ENCODE peak calls at places on chromosomes 5 and 9, in six cellular contexts. P is heart right ventricle; N is lower lobe of right lung; K is CD8-positive, alpha-beta T cell; I is hepatocyte; Y is GM23338. E is an unnamed sample. For H3K4me1, the result is how much of the 10 kb centered on the place peaks cover.

GRCh38 chr9:14180077-14180941 is 133.6 kb downstream of the NFIB start:
- DNase-seq in N (no peak), I (no peak), Y (no peak), K (no peak), P (peak), E (peak)

GRCh38 chr5:94640176-94640575 is 21.7 kb downstream of the SLF1 start:
- DNase-seq in Y (no peak), I (no peak), P (no peak), N (no peak), K (no peak), E (no peak)

GRCh38 chr5:51159606-51160005 is 223.6 kb upstream of the ISL1 start:
- DNase-seq in N (peak), P (no peak), Y (no peak), I (no peak), K (no peak), E (no peak)

GRCh38 chr5:58411372-58411771 is 48.5 kb downstream of the PLK2 start:
- DNase-seq in N (no peak), I (no peak), Y (no peak), P (no peak), K (no peak), E (no peak)

GRCh38 chr5:39599721-39600431 is 175.1 kb upstream of the DAB2 start:
- DNase-seq in N (no peak), Y (peak), K (no peak), I (peak), P (no peak), E (no peak)

GRCh38 chr9:108047264-108047663 is 557.7 kb upstream of the KLF4 start:
- DNase-seq in I (no peak), N (no peak), Y (no peak), P (no peak), K (no peak), E (no peak)

GRCh38 chr9:123364241-123364824 is 8.3 kb downstream of the CRB2 start:
- DNase-seq in Y (no peak), I (peak), K (no peak), N (no peak), P (no peak), E (no peak)

GRCh38 chr5:84028093-84028492 is 307.4 kb upstream of the HAPLN1 start:
- DNase-seq in I (no peak), N (no peak), Y (no peak), P (no peak), K (no peak), E (no peak)

GRCh38 chr9:36170531-36170930 is 1.3 kb downstream of the CCIN start:
- DNase-seq in Y (no peak), K (no peak), N (no peak), P (no peak), I (no peak), E (no peak)

GRCh38 chr9:137761032-137761431 is 116.5 kb upstream of the CACNA1B start:
- DNase-seq in I (no peak), K (no peak), Y (no peak), N (no peak), P (no peak), E (no peak)

GRCh38 chr5:32027717-32028321 is 146.3 kb downstream of the GOLPH3 start:
- DNase-seq in K (no peak), N (no peak), Y (peak), P (no peak), I (peak), E (peak)

GRCh38 chr9:130266236-130267098 is 907 bp downstream of the HMCN2 start:
- DNase-seq in Y (peak), N (no peak), K (no peak), P (no peak), I (no peak), E (no peak)

GRCh38 chr5:92917044-92917443 is 664.0 kb downstream of the NR2F1-AS1 start:
- DNase-seq in N (no peak), K (no peak), Y (no peak), I (no peak), P (no peak), E (no peak)

GRCh38 chr5:89276566-89277305 is 393.8 kb upstream of the MEF2C start:
- DNase-seq in P (no peak), Y (no peak), N (no peak), I (no peak), K (no peak), E (no peak)

GRCh38 chr5:60633336-60633735 is 66.6 kb downstream of the DEPDC1B start:
- DNase-seq in K (no peak), Y (no peak), P (no peak), I (peak), N (no peak), E (no peak)

GRCh38 chr5:95908799-95909198 is 52.9 kb downstream of the ELL2 start:
- DNase-seq in I (no peak), N (no peak), Y (no peak), K (no peak), P (no peak), E (no peak)

GRCh38 chr9:115945009-115945431 is 208.6 kb upstream of the PAPPA start:
- DNase-seq in I (peak), Y (no peak), N (peak), K (no peak), P (peak), E (no peak)

GRCh38 chr9:35415769-35416427 is 74.0 kb upstream of the RUSC2 start:
- DNase-seq in K (no peak), Y (peak), I (no peak), P (no peak), N (no peak), E (no peak)

GRCh38 chr9:34454571-34455065 is 3.8 kb downstream of the FAM219A start:
- DNase-seq in P (peak), I (no peak), K (no peak), Y (peak), N (no peak), E (no peak)

GRCh38 chr5:149129181-149129580 is 12.1 kb upstream of the ABLIM3 start:
- DNase-seq in K (no peak), Y (no peak), P (no peak), N (no peak), I (no peak), E (no peak)

GRCh38 chr9:105413486-105414068 is 34.3 kb upstream of the FSD1L start:
- DNase-seq in Y (peak), N (no peak), K (no peak), P (no peak), I (peak), E (peak)

GRCh38 chr9:123828449-123828848 is 101.5 kb downstream of the DENND1A start:
- DNase-seq in K (no peak), N (no peak), I (no peak), Y (no peak), P (no peak), E (no peak)

GRCh38 chr9:17081351-17081750 is 53.5 kb upstream of the CNTLN start:
- DNase-seq in K (no peak), Y (peak), P (no peak), I (no peak), N (no peak), E (no peak)

GRCh38 chr9:85332487-85332886 is 409.3 kb downstream of the AGTPBP1 start:
- DNase-seq in P (no peak), I (no peak), K (no peak), N (no peak), Y (peak), E (no peak)

GRCh38 chr9:2545881-2546490 is 75.6 kb upstream of the VLDLR start:
- DNase-seq in K (no peak), Y (no peak), N (no peak), P (no peak), I (no peak), E (no peak)

GRCh38 chr9:26760675-26761074 is 131.9 kb downstream of the CAAP1 start:
- DNase-seq in I (no peak), K (no peak), N (no peak), P (no peak), Y (no peak), E (no peak)

GRCh38 chr5:59188415-59189225 is 605.7 kb downstream of the RAB3C start:
- DNase-seq in P (peak), I (peak), Y (peak), K (peak), N (peak), E (peak)

GRCh38 chr9:96719538-96720315 is 58.2 kb downstream of the ZNF510 start:
- DNase-seq in N (no peak), P (no peak), K (no peak), Y (peak), I (no peak), E (no peak)

GRCh38 chr9:136296434-136297015 is 7.4 kb downstream of the CCDC187 start:
- DNase-seq in Y (no peak), K (no peak), P (peak), N (peak), I (no peak), E (no peak)

GRCh38 chr5:149130121-149130931 is 11.0 kb upstream of the ABLIM3 start:
- DNase-seq in K (no peak), P (no peak), I (no peak), N (no peak), Y (peak), E (no peak)

GRCh38 chr5:79086116-79086515 is 16.5 kb downstream of the BHMT2 start:
- DNase-seq in Y (no peak), I (no peak), K (no peak), P (no peak), N (no peak), E (no peak)

GRCh38 chr9:136672431-136673087 is 9.8 kb downstream of the EGFL7 start:
- DNase-seq in P (no peak), I (no peak), N (no peak), K (no peak), Y (no peak), E (no peak)

GRCh38 chr9:86706391-86706790 is 240.9 kb downstream of the GAS1 start:
- DNase-seq in Y (peak), I (no peak), P (no peak), K (no peak), N (no peak), E (no peak)

GRCh38 chr5:172802585-172803176 is 31.4 kb upstream of the ERGIC1 start:
- DNase-seq in Y (no peak), P (no peak), I (no peak), N (no peak), K (no peak), E (no peak)

GRCh38 chr5:138963763-138964371 is 88.7 kb upstream of the LRRTM2 start:
- DNase-seq in K (no peak), I (no peak), P (no peak), Y (no peak), N (no peak), E (no peak)

GRCh38 chr5:118832974-118833373 is 155.4 kb downstream of the DTWD2 start:
- DNase-seq in K (no peak), I (no peak), P (no peak), N (no peak), Y (no peak), E (no peak)

GRCh38 chr5:118834710-118835109 is 153.6 kb downstream of the DTWD2 start:
- DNase-seq in P (no peak), K (no peak), I (no peak), N (no peak), Y (no peak), E (no peak)
- TF ChIP-seq CTCF in P (no peak), K (no peak), I (no peak), N (no peak), Y (no peak), E (no peak)

GRCh38 chr5:134125195-134126015 is 10.9 kb downstream of the TCF7 start:
- DNase-seq in P (no peak), N (no peak), Y (no peak), K (no peak), I (peak), E (peak)
- H3K4me3 ChIP-seq in P (no peak), N (no peak), Y (no peak), K (peak), I (no peak), E (no peak)

GRCh38 chr5:151063590-151063989 is 17.2 kb downstream of the TNIP1 start:
- DNase-seq in N (no peak), K (no peak), I (no peak), P (no peak), Y (no peak), E (peak)

GRCh38 chr5:151065609-151066008 is 15.2 kb downstream of the TNIP1 start:
- DNase-seq in Y (no peak), I (no peak), P (no peak), K (no peak), N (no peak), E (no peak)

GRCh38 chr5:151066920-151067319 is 13.9 kb downstream of the TNIP1 start:
- DNase-seq in I (no peak), P (no peak), Y (no peak), K (no peak), N (no peak), E (no peak)

GRCh38 chr5:151063136-151063544 is 17.7 kb downstream of the TNIP1 start:
- DNase-seq in K (no peak), P (no peak), I (no peak), Y (no peak), N (no peak), E (peak)

GRCh38 chr5:151064916-151065499 is 15.8 kb downstream of the TNIP1 start:
- DNase-seq in N (no peak), K (no peak), P (no peak), I (no peak), Y (no peak), E (no peak)
- H3K4me1 ChIP-seq in N (half or more), K (under half), P (half or more), I (under half), Y (under half), E (under half)

DNA sequence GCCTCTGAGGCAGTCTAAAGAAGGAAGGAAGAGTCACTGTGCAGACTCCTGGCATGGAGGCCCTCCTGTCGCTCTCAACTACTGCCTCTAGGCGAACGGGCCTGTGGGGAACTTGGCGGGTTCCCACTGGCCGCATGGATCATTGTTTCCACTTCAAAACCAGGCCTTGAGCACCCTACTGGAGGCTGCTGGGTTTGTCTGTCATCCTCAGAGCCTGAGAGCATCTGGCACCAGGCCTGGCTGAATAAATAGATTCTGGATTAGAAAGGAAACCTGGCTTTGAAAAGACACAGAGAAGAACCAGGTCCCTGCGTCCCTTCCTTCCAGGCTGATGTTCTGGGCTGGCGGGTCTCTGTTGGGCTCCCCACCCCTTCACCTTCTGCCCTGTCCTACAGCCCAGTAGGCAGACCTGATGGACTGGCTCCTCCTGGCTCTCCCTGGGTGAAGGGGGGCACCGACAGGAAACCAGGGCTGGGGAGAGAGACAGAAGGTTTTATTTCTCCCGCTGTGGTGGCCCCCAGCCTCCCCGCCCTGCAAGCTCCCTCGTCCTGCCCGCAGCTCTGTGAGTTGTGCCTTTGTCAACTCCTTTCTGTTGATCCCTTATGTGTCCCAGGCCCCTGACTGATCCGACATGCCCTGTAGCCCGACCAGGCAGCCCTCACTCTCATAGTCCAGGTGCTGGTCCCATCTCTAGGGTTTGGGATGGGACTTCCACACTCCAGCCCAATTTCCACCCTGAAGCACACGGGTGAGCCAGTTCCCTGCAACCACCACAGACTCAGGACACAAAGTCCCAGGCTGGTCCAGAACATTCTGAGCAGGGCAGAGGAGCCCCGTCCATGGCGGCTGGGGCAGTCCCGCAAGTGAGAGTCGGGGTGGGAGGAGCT is 50.1 kb downstream of the ADAMTS2 start:
- DNase-seq in N (no peak), P (peak), K (no peak), I (no peak), Y (no peak), E (no peak)
- TF ChIP-seq CTCF in N (no peak), P (no peak), K (no peak), I (no peak), Y (no peak), E (no peak)

DNA sequence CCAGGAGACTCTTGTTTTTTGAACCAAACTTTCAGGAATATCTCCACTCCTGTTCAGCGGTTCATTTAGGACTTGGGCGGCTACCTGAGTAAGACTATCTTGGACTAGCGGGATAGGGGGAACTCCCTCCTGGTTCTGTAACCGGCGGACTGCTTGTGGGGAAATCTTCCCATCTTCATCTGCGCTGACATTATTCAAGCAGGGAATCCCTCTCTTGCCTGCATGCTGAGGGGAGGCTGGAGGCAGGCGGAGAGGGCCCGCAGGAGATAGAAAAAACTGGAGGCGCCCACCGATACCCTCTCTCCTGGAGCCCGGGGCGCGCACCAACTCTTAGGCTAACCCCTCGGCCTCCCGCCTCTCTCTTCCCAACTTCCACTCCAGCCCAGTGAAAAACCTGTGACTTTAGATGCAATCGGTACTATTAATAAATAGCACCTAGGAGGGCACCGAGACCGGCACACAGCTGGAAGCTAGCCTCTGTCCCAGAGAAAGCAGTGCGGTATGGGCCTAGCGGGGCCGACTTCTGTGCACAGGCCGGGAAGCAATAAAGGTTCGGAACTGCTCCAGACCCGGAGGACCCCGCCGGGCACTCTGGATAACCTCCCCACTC is 1.7 kb downstream of the EFNA5 start:
- DNase-seq in I (peak), N (no peak), Y (peak), K (no peak), P (no peak), E (peak)
- H3K4me3 ChIP-seq in I (peak), N (peak), Y (peak), K (no peak), P (peak), E (peak)

GRCh38 chr9:126661521-126662251 is 48.0 kb downstream of the LMX1B start:
- DNase-seq in Y (peak), I (peak), P (no peak), K (no peak), N (no peak), E (no peak)
- H3K4me1 ChIP-seq in Y (under half), I (under half), P (under half), K (under half), N (under half), E (under half)

GRCh38 chr9:90919883-90920282 is 118.3 kb downstream of the SYK start:
- DNase-seq in K (no peak), P (peak), N (no peak), I (no peak), Y (no peak), E (peak)

GRCh38 chr9:90914196-90914595 is 112.6 kb downstream of the SYK start:
- DNase-seq in Y (no peak), P (no peak), I (no peak), N (no peak), K (no peak), E (no peak)

GRCh38 chr9:90916147-90916734 is 114.6 kb downstream of the SYK start:
- DNase-seq in N (no peak), Y (no peak), K (no peak), P (no peak), I (no peak), E (no peak)

GRCh38 chr9:90914868-90915483 is 113.4 kb downstream of the SYK start:
- DNase-seq in P (peak), K (peak), N (peak), Y (peak), I (peak), E (peak)

DNA sequence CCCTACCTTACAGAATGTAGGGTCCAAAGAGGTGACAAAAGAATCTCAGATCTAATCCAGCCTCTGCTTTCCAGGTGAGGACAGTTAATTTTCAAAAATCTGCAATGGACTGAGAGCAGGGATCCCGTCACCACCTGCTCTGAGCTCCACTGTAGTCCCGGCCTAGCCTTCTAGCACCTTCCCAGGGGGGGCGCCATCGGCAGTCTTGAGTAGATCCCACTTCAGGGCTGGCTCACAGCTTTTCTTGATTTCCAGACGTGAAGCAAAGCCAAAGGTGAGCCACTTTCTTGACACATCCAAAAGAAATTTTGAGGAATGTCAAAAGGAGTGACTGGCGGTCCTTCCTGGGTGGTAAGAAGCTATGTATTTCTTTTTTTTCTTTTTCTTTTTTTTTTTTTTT is 114.1 kb downstream of the SYK start:
- DNase-seq in Y (peak), N (no peak), K (no peak), P (no peak), I (peak), E (peak)
- TF ChIP-seq CTCF in Y (peak), N (no peak), K (no peak), P (no peak), I (peak), E (no peak)

DNA sequence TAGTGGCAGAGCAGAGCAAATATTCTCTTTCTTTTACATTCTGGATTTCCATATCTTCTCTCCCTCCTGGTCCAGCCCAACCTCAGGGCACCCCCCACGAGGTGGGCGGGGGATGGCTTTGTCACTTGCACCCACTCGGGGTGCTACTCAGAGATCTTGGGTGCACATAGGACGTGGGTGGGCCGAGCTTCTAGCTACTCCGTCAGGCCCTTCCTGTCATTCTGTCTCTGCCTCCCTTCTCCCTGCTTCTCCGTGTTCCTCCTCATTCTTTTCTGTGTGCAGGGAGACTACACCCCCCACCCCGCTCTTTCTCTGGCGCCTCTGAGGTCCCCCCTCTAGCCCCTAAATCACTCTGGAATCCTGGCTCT is 19.5 kb downstream of the PCDHGC5 start:
- DNase-seq in Y (no peak), K (no peak), P (no peak), I (no peak), N (no peak), E (no peak)
- H3K4me3 ChIP-seq in Y (peak), K (no peak), P (no peak), I (no peak), N (peak), E (no peak)

E was measured in testis.